ENCODE peak calls at places on chromosomes 5 and 9, in ten cellular contexts. One of them, this sample, is unnamed.

GRCh38 chr5:140631831-140632365 is 1.1 kb downstream of the CD14 start:
- DNase-seq in OCI-LY7: no peak
- DNase-seq in PC-3: no peak
- DNase-seq in HCT116: no peak
- DNase-seq in keratinocyte: no peak
- DNase-seq in endothelial cell of umbilical vein: no peak
- DNase-seq in mesendoderm: no peak
- DNase-seq in astrocyte: no peak
- DNase-seq in mesenchymal stem cell: no peak
- DNase-seq in IMR-90: no peak
- DNase-seq in this sample: peak

GRCh38 chr5:75046366-75047142 is 5.8 kb downstream of the GCNT4 start:
- DNase-seq in OCI-LY7: no peak
- DNase-seq in astrocyte: no peak
- DNase-seq in keratinocyte: no peak
- DNase-seq in IMR-90: no peak
- DNase-seq in mesenchymal stem cell: no peak
- DNase-seq in endothelial cell of umbilical vein: no peak
- DNase-seq in PC-3: no peak
- DNase-seq in mesendoderm: no peak
- DNase-seq in HCT116: no peak
- DNase-seq in this sample: no peak

GRCh38 chr9:115988701-115989100 is 164.9 kb upstream of the PAPPA start:
- DNase-seq in astrocyte: peak
- DNase-seq in endothelial cell of umbilical vein: no peak
- DNase-seq in HCT116: no peak
- DNase-seq in keratinocyte: no peak
- DNase-seq in PC-3: no peak
- DNase-seq in mesenchymal stem cell: no peak
- DNase-seq in mesendoderm: no peak
- DNase-seq in IMR-90: peak
- DNase-seq in OCI-LY7: no peak
- DNase-seq in this sample: no peak

GRCh38 chr5:36200513-36200912 is 41.2 kb downstream of the NADK2 start:
- DNase-seq in HCT116: no peak
- DNase-seq in mesenchymal stem cell: no peak
- DNase-seq in mesendoderm: no peak
- DNase-seq in IMR-90: peak
- DNase-seq in OCI-LY7: no peak
- DNase-seq in PC-3: peak
- DNase-seq in endothelial cell of umbilical vein: peak
- DNase-seq in astrocyte: peak
- DNase-seq in keratinocyte: peak
- DNase-seq in this sample: peak

GRCh38 chr9:135084262-135084661 is 3.2 kb upstream of the OLFM1 start:
- DNase-seq in astrocyte: no peak
- DNase-seq in OCI-LY7: no peak
- DNase-seq in mesenchymal stem cell: no peak
- DNase-seq in PC-3: no peak
- DNase-seq in HCT116: no peak
- DNase-seq in mesendoderm: no peak
- DNase-seq in endothelial cell of umbilical vein: no peak
- DNase-seq in keratinocyte: no peak
- DNase-seq in IMR-90: no peak
- DNase-seq in this sample: no peak

GRCh38 chr5:151581347-151581746 is 9.8 kb downstream of the FAT2 start:
- DNase-seq in PC-3: no peak
- DNase-seq in astrocyte: no peak
- DNase-seq in endothelial cell of umbilical vein: no peak
- DNase-seq in IMR-90: no peak
- DNase-seq in OCI-LY7: no peak
- DNase-seq in mesenchymal stem cell: no peak
- DNase-seq in keratinocyte: no peak
- DNase-seq in HCT116: no peak
- DNase-seq in mesendoderm: no peak
- DNase-seq in this sample: no peak

GRCh38 chr5:57538341-57538955 is 55.8 kb upstream of the ACTBL2 start:
- DNase-seq in astrocyte: peak
- DNase-seq in mesendoderm: no peak
- DNase-seq in HCT116: no peak
- DNase-seq in keratinocyte: peak
- DNase-seq in OCI-LY7: no peak
- DNase-seq in IMR-90: peak
- DNase-seq in mesenchymal stem cell: peak
- DNase-seq in PC-3: peak
- DNase-seq in endothelial cell of umbilical vein: no peak
- DNase-seq in this sample: peak

GRCh38 chr5:113212244-113212920 is 222.4 kb downstream of the TSSK1B start:
- DNase-seq in PC-3: no peak
- DNase-seq in keratinocyte: no peak
- DNase-seq in HCT116: no peak
- DNase-seq in mesenchymal stem cell: peak
- DNase-seq in IMR-90: peak
- DNase-seq in OCI-LY7: no peak
- DNase-seq in astrocyte: peak
- DNase-seq in mesendoderm: no peak
- DNase-seq in endothelial cell of umbilical vein: peak
- DNase-seq in this sample: peak

GRCh38 chr5:135977375-135977928 is 22.7 kb upstream of the LECT2 start:
- DNase-seq in astrocyte: peak
- DNase-seq in keratinocyte: peak
- DNase-seq in mesenchymal stem cell: peak
- DNase-seq in HCT116: peak
- DNase-seq in endothelial cell of umbilical vein: peak
- DNase-seq in IMR-90: peak
- DNase-seq in PC-3: no peak
- DNase-seq in OCI-LY7: peak
- DNase-seq in mesendoderm: peak
- DNase-seq in this sample: peak

GRCh38 chr9:108180511-108180910 is 675.3 kb downstream of the ACTL7B start:
- DNase-seq in IMR-90: no peak
- DNase-seq in PC-3: no peak
- DNase-seq in mesendoderm: no peak
- DNase-seq in astrocyte: no peak
- DNase-seq in HCT116: no peak
- DNase-seq in mesenchymal stem cell: no peak
- DNase-seq in endothelial cell of umbilical vein: no peak
- DNase-seq in OCI-LY7: no peak
- DNase-seq in keratinocyte: no peak
- DNase-seq in this sample: no peak

GRCh38 chr9:15149450-15149849 is 157.6 kb downstream of the TTC39B start:
- DNase-seq in IMR-90: no peak
- DNase-seq in PC-3: no peak
- DNase-seq in astrocyte: peak
- DNase-seq in keratinocyte: no peak
- DNase-seq in HCT116: no peak
- DNase-seq in endothelial cell of umbilical vein: peak
- DNase-seq in mesendoderm: no peak
- DNase-seq in mesenchymal stem cell: peak
- DNase-seq in OCI-LY7: no peak
- DNase-seq in this sample: no peak

GRCh38 chr5:175516933-175517823 is 38.8 kb downstream of the SFXN1 start:
- DNase-seq in mesenchymal stem cell: no peak
- DNase-seq in IMR-90: no peak
- DNase-seq in astrocyte: no peak
- DNase-seq in endothelial cell of umbilical vein: no peak
- DNase-seq in mesendoderm: no peak
- DNase-seq in PC-3: no peak
- DNase-seq in HCT116: no peak
- DNase-seq in OCI-LY7: no peak
- DNase-seq in keratinocyte: no peak
- DNase-seq in this sample: no peak

GRCh38 chr5:96023518-96023917 is 61.9 kb upstream of the ELL2 start:
- DNase-seq in astrocyte: peak
- DNase-seq in mesenchymal stem cell: peak
- DNase-seq in IMR-90: peak
- DNase-seq in HCT116: no peak
- DNase-seq in OCI-LY7: no peak
- DNase-seq in PC-3: peak
- DNase-seq in endothelial cell of umbilical vein: peak
- DNase-seq in mesendoderm: peak
- DNase-seq in keratinocyte: no peak
- DNase-seq in this sample: no peak

GRCh38 chr5:2901511-2901910 is 150.0 kb upstream of the IRX2 start:
- DNase-seq in HCT116: no peak
- DNase-seq in endothelial cell of umbilical vein: no peak
- DNase-seq in PC-3: no peak
- DNase-seq in mesenchymal stem cell: no peak
- DNase-seq in keratinocyte: no peak
- DNase-seq in astrocyte: no peak
- DNase-seq in IMR-90: no peak
- DNase-seq in OCI-LY7: no peak
- DNase-seq in mesendoderm: no peak
- DNase-seq in this sample: no peak
- H3K4me2 ChIP-seq in HCT116: no peak
- H3K4me2 ChIP-seq in endothelial cell of umbilical vein: no peak
- H3K4me2 ChIP-seq in PC-3: no peak
- H3K4me2 ChIP-seq in mesenchymal stem cell: no peak
- H3K4me2 ChIP-seq in keratinocyte: no peak
- H3K4me2 ChIP-seq in astrocyte: no peak
- H3K4me2 ChIP-seq in IMR-90: no peak
- H3K4me2 ChIP-seq in OCI-LY7: no peak
- H3K4me2 ChIP-seq in mesendoderm: no peak
- H3K4me2 ChIP-seq in this sample: no peak

GRCh38 chr9:221989-222776 is 7.5 kb downstream of the DOCK8 start:
- DNase-seq in IMR-90: no peak
- DNase-seq in HCT116: no peak
- DNase-seq in mesenchymal stem cell: no peak
- DNase-seq in mesendoderm: peak
- DNase-seq in OCI-LY7: no peak
- DNase-seq in astrocyte: no peak
- DNase-seq in endothelial cell of umbilical vein: no peak
- DNase-seq in PC-3: no peak
- DNase-seq in keratinocyte: no peak
- DNase-seq in this sample: no peak

GRCh38 chr9:223167-223566 is 8.5 kb downstream of the DOCK8 start:
- DNase-seq in OCI-LY7: no peak
- DNase-seq in mesenchymal stem cell: no peak
- DNase-seq in IMR-90: no peak
- DNase-seq in mesendoderm: peak
- DNase-seq in astrocyte: no peak
- DNase-seq in endothelial cell of umbilical vein: no peak
- DNase-seq in keratinocyte: no peak
- DNase-seq in PC-3: no peak
- DNase-seq in HCT116: no peak
- DNase-seq in this sample: no peak

GRCh38 chr9:228929-229695 is 14.4 kb downstream of the DOCK8 start:
- DNase-seq in endothelial cell of umbilical vein: no peak
- DNase-seq in PC-3: no peak
- DNase-seq in mesenchymal stem cell: no peak
- DNase-seq in OCI-LY7: no peak
- DNase-seq in HCT116: no peak
- DNase-seq in IMR-90: no peak
- DNase-seq in astrocyte: no peak
- DNase-seq in mesendoderm: no peak
- DNase-seq in keratinocyte: no peak
- DNase-seq in this sample: no peak

GRCh38 chr9:227882-228281 is 13.2 kb downstream of the DOCK8 start:
- DNase-seq in OCI-LY7: no peak
- DNase-seq in PC-3: no peak
- DNase-seq in mesendoderm: no peak
- DNase-seq in HCT116: no peak
- DNase-seq in mesenchymal stem cell: no peak
- DNase-seq in endothelial cell of umbilical vein: no peak
- DNase-seq in astrocyte: no peak
- DNase-seq in keratinocyte: no peak
- DNase-seq in IMR-90: no peak
- DNase-seq in this sample: no peak

DNA sequence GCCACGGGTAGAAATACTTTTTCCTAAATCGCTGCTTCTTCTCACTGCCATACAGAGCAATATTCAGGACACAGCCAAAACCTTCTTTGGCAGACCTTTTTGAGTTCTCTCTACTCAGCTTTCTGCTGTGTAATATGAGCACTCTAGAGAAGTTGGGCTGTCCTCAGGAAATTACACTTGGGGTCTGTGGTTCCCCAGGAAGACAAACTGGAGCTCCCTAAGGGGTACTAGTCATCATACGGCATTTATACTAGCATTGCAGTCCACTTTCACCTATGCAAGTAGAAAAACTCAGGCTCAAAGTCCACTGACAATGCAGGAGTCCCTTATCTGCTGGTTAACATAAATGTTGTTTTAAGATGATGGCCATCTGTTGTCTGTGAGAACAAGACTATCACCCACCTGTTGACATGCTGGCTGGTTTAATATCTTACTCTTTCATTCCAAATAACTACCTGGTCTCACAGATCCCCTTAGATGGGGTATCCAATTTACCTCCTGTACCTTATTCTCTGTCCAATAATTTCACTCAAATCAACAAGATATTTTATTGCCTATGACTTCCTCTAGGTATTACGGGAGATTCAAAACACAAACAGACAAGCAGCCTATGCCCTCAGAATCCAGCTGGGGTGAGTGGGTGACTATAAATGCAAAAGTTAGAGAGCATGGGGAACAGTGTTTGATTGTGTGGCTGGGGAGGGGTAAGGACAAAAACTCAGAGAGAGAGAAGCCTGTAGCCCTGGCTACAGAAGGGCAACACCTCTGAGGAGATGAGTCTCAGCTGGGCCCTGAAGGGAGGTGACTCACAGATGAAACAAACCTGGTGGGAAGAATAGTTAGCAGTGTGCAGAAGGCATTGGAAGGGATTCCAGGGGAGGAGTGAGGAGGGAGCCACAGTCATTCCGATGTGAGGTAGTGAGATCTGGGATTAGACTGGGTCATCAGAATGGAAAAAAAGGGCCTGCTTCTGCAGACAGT is 10.2 kb downstream of the DOCK8 start:
- DNase-seq in endothelial cell of umbilical vein: no peak
- DNase-seq in HCT116: no peak
- DNase-seq in keratinocyte: peak
- DNase-seq in IMR-90: no peak
- DNase-seq in OCI-LY7: no peak
- DNase-seq in mesendoderm: peak
- DNase-seq in astrocyte: no peak
- DNase-seq in PC-3: peak
- DNase-seq in mesenchymal stem cell: no peak
- DNase-seq in this sample: peak
- H3K4me2 ChIP-seq in endothelial cell of umbilical vein: peak
- H3K4me2 ChIP-seq in HCT116: no peak
- H3K4me2 ChIP-seq in keratinocyte: no peak
- H3K4me2 ChIP-seq in IMR-90: no peak
- H3K4me2 ChIP-seq in OCI-LY7: no peak
- H3K4me2 ChIP-seq in mesendoderm: no peak
- H3K4me2 ChIP-seq in astrocyte: no peak
- H3K4me2 ChIP-seq in PC-3: peak
- H3K4me2 ChIP-seq in mesenchymal stem cell: no peak
- H3K4me2 ChIP-seq in this sample: peak

GRCh38 chr5:73172893-73173292 is at the start of gene TMEM174:
- DNase-seq in endothelial cell of umbilical vein: no peak
- DNase-seq in PC-3: no peak
- DNase-seq in astrocyte: no peak
- DNase-seq in OCI-LY7: no peak
- DNase-seq in mesendoderm: no peak
- DNase-seq in IMR-90: no peak
- DNase-seq in keratinocyte: no peak
- DNase-seq in HCT116: no peak
- DNase-seq in mesenchymal stem cell: no peak
- DNase-seq in this sample: no peak
- H3K4me2 ChIP-seq in endothelial cell of umbilical vein: no peak
- H3K4me2 ChIP-seq in PC-3: no peak
- H3K4me2 ChIP-seq in astrocyte: no peak
- H3K4me2 ChIP-seq in OCI-LY7: peak
- H3K4me2 ChIP-seq in mesendoderm: no peak
- H3K4me2 ChIP-seq in IMR-90: no peak
- H3K4me2 ChIP-seq in keratinocyte: no peak
- H3K4me2 ChIP-seq in HCT116: no peak
- H3K4me2 ChIP-seq in mesenchymal stem cell: no peak
- H3K4me2 ChIP-seq in this sample: no peak

GRCh38 chr9:93357649-93358048 is 93.8 kb upstream of the FAM120A start:
- DNase-seq in endothelial cell of umbilical vein: no peak
- DNase-seq in PC-3: no peak
- DNase-seq in astrocyte: no peak
- DNase-seq in HCT116: no peak
- DNase-seq in keratinocyte: no peak
- DNase-seq in mesendoderm: no peak
- DNase-seq in mesenchymal stem cell: no peak
- DNase-seq in OCI-LY7: no peak
- DNase-seq in IMR-90: no peak
- DNase-seq in this sample: no peak
- H3K4me2 ChIP-seq in endothelial cell of umbilical vein: no peak
- H3K4me2 ChIP-seq in PC-3: no peak
- H3K4me2 ChIP-seq in astrocyte: no peak
- H3K4me2 ChIP-seq in HCT116: no peak
- H3K4me2 ChIP-seq in keratinocyte: no peak
- H3K4me2 ChIP-seq in mesendoderm: no peak
- H3K4me2 ChIP-seq in mesenchymal stem cell: no peak
- H3K4me2 ChIP-seq in OCI-LY7: no peak
- H3K4me2 ChIP-seq in IMR-90: no peak
- H3K4me2 ChIP-seq in this sample: no peak